ENCODE peak calls at places on chromosomes 3 and 15, in nine cellular contexts. U is breast epithelium, A is A549, P is adrenal gland, L is stomach, D is GM23338, S is heart right ventricle, Y is HCT116, M is DND-41. R is an unnamed sample.
A peak's percentile ranks its signal among the peaks of the same experiment; 100 is the strongest.

GRCh38 chr3:105399611-105400010 is 32.9 kb downstream of the ALCAM start:
- DNase-seq in U (no peak), A (no peak), P (no peak), L (no peak), D (no peak), S (no peak), Y (no peak), M (no peak), R (peak; percentile 46)

GRCh38 chr3:150414989-150415388 is 6.9 kb downstream of the TSC22D2 start:
- DNase-seq in U (no peak), A (no peak), P (no peak), L (no peak), D (no peak), S (no peak), Y (no peak), M (no peak), R (no peak)

GRCh38 chr3:17156864-17157263 is 272.1 kb downstream of the PLCL2 start:
- DNase-seq in U (no peak), A (no peak), P (no peak), L (no peak), D (no peak), S (no peak), Y (no peak), M (no peak), R (no peak)

GRCh38 chr15:80816049-80816653 is 37.0 kb downstream of the CEMIP start:
- DNase-seq in U (no peak), A (no peak), P (no peak), L (no peak), D (no peak), S (no peak), Y (no peak), M (no peak), R (no peak)

GRCh38 chr3:101816215-101817149 is 32.8 kb upstream of the NFKBIZ start:
- DNase-seq in U (no peak), A (no peak), P (no peak), L (no peak), D (no peak), S (no peak), Y (no peak), M (no peak), R (no peak)

GRCh38 chr15:29470794-29471193 is 201.2 kb upstream of the NSMCE3 start:
- DNase-seq in U (no peak), A (peak; percentile 26), P (no peak), L (no peak), D (no peak), S (no peak), Y (no peak), M (no peak), R (no peak)

GRCh38 chr3:167084566-167084965 is 295.5 kb downstream of the ZBBX start:
- DNase-seq in U (no peak), A (no peak), P (no peak), L (no peak), D (no peak), S (no peak), Y (no peak), M (no peak), R (no peak)

GRCh38 chr15:31235298-31236183 is 91.1 kb upstream of the KLF13 start:
- DNase-seq in U (no peak), A (no peak), P (peak; percentile 59), L (peak; percentile 59), D (no peak), S (peak; percentile 80), Y (no peak), M (no peak), R (no peak)

GRCh38 chr15:45776772-45777171 is 141.9 kb downstream of the SQOR start:
- DNase-seq in U (no peak), A (no peak), P (no peak), L (no peak), D (no peak), S (no peak), Y (no peak), M (no peak), R (no peak)

GRCh38 chr15:54119056-54119455 is 140.8 kb downstream of the UNC13C start:
- DNase-seq in U (no peak), A (no peak), P (no peak), L (no peak), D (no peak), S (no peak), Y (no peak), M (no peak), R (no peak)

GRCh38 chr3:11717768-11718581 is 74.3 kb upstream of the VGLL4 start:
- DNase-seq in U (no peak), A (peak; percentile 38), P (no peak), L (no peak), D (no peak), S (peak; percentile 65), Y (no peak), M (no peak), R (no peak)

DNA sequence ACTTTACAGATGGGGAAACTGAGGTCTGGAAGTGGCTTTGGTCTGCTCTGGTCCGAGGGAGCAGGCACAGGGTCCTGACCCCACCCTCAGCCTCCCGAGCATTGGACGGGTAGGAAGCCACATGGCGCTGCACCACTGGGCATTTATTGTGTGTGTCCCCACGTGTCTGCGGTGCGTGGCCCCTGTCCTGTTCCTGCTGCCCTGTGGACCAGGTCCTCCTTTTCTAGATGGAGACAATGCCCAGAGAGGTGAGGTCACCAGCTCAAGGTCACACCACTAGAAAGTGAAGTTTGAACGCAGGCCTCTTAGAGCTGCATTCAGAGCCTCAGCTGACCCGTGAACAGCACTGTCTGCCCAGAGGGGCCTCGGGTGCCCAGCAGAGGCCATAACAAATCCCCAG is 26.8 kb downstream of the DUSP7 start:
- DNase-seq in U (no peak), A (no peak), P (no peak), L (no peak), D (no peak), S (no peak), Y (no peak), M (no peak), R (no peak)
- H3K27ac ChIP-seq in U (no peak overlapping the region), A (no peak overlapping the region), P (peak overlapping the region; percentile 79), L (no peak overlapping the region), D (no peak overlapping the region), S (peak overlapping the region; percentile 58), Y (no peak overlapping the region), M (no peak overlapping the region), R (peak overlapping the region; percentile 71)

GRCh38 chr3:52436500-52437106 is 8.3 kb downstream of the SEMA3G start:
- DNase-seq in U (no peak), A (no peak), P (peak; percentile 11), L (no peak), D (no peak), S (no peak), Y (no peak), M (no peak), R (no peak)
- TF ChIP-seq CTCF in U (no peak), A (no peak), P (no peak), L (no peak), D (no peak), S (no peak), Y (no peak), M (no peak), R (no peak)

GRCh38 chr15:43273243-43273642 is 6.5 kb upstream of the TGM5 start:
- DNase-seq in U (no peak), A (no peak), P (no peak), L (no peak), D (no peak), S (no peak), Y (no peak), M (no peak), R (no peak)
- H3K27ac ChIP-seq in U (peak overlapping the region; percentile 57), A (no peak overlapping the region), P (no peak overlapping the region), L (no peak overlapping the region), D (no peak overlapping the region), S (no peak overlapping the region), Y (no peak overlapping the region), M (no peak overlapping the region), R (no peak overlapping the region)

GRCh38 chr15:84748274-84749110 is at the start of gene ZNF592:
- DNase-seq in U (peak; percentile 77), A (peak; percentile 60), P (peak; percentile 83), L (peak; percentile 89), D (peak; percentile 72), S (peak; percentile 86), Y (no peak), M (peak; percentile 74), R (peak; percentile 74)
- TF ChIP-seq CTCF in U (no peak), A (peak; percentile 63), P (no peak), L (no peak), D (no peak), S (no peak), Y (no peak), M (peak; percentile 14), R (no peak)

GRCh38 chr3:59995563-59995962 is 945.7 kb upstream of the CFAP20DC start:
- DNase-seq in U (no peak), A (no peak), P (no peak), L (no peak), D (no peak), S (no peak), Y (no peak), M (no peak), R (no peak)
- H3K27ac ChIP-seq in U (no peak overlapping the region), A (no peak overlapping the region), P (no peak overlapping the region), L (no peak overlapping the region), D (no peak overlapping the region), S (no peak overlapping the region), Y (no peak overlapping the region), M (no peak overlapping the region), R (no peak overlapping the region)

GRCh38 chr3:50620420-50620819 is 3.5 kb downstream of the MAPKAPK3 start:
- DNase-seq in U (no peak), A (no peak), P (no peak), L (no peak), D (no peak), S (no peak), Y (no peak), M (peak; percentile 48), R (no peak)
- TF ChIP-seq CTCF in U (no peak), A (no peak), P (no peak), L (no peak), D (no peak), S (no peak), Y (no peak), M (no peak), R (no peak)

DNA sequence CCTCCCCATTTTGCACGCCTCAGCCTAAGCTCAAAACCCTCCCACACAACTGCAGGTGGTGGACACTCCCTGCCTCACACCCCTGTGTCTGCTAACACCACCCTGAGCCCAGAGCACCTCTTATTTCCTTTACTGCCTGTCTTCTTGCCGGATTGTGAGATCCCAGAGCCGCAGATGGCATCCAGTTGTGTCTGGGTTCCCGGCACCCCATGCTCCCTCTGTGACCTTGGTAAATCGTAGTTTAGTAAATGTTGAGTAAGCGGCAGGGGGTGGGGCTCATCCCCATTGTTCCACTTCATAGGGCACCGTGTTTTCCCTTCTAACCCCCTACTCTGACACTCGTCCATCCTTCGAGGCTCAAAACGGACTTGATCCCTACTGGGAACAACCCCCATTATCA is 14.9 kb downstream of the SPINT1 start:
- DNase-seq in U (no peak), A (no peak), P (peak; percentile 30), L (no peak), D (no peak), S (no peak), Y (no peak), M (no peak), R (no peak)
- H3K27ac ChIP-seq in U (peak overlapping the region; percentile 88), A (no peak overlapping the region), P (no peak overlapping the region), L (no peak overlapping the region), D (no peak overlapping the region), S (no peak overlapping the region), Y (no peak overlapping the region), M (no peak overlapping the region), R (no peak overlapping the region)

GRCh38 chr3:154954750-154955149 is 125.4 kb upstream of the MME start:
- DNase-seq in U (no peak), A (no peak), P (no peak), L (no peak), D (peak; percentile 63), S (no peak), Y (peak; percentile 51), M (no peak), R (no peak)
- TF ChIP-seq CTCF in U (no peak), A (no peak), P (no peak), L (no peak), D (peak; percentile 72), S (no peak), Y (peak; percentile 46), M (peak; percentile 66), R (no peak)

R was measured in dorsolateral prefrontal cortex.